ENCODE peak calls at places on chromosome 14, in nine cellular contexts. M, B, K, X, A, V, P, W and G are unnamed samples.

GRCh38 chr14:67928375-67928774 is 108.8 kb downstream of the RAD51B start:
- DNase-seq in M (no peak), P (no peak), X (no peak), K (no peak), V (no peak), W (no peak), A (no peak), B (no peak), G (no peak)

GRCh38 chr14:24080888-24081738 is 9.8 kb downstream of the CPNE6 start:
- DNase-seq in P (peak; percentile 20), V (peak; percentile 74), B (no peak), X (peak; percentile 69), M (no peak), W (peak; percentile 74), K (peak; percentile 78), A (peak; percentile 38), G (peak; percentile 65)

GRCh38 chr14:64799555-64799954 is 80.2 kb downstream of the SPTB start:
- DNase-seq in W (no peak), A (no peak), P (no peak), K (no peak), M (no peak), X (no peak), B (no peak), V (no peak), G (no peak)

GRCh38 chr14:43361766-43362165 is 1145.3 kb downstream of the FSCB start:
- DNase-seq in M (no peak), X (no peak), A (no peak), P (no peak), V (no peak), B (no peak), K (no peak), W (no peak), G (no peak)

GRCh38 chr14:63573579-63573978 is 30.4 kb upstream of the PPP2R5E start:
- DNase-seq in P (no peak), M (no peak), V (no peak), A (peak; percentile 59), K (no peak), W (no peak), B (no peak), X (no peak), G (no peak)

GRCh38 chr14:47846008-47846407 is 170.6 kb upstream of the MDGA2 start:
- DNase-seq in A (no peak), P (no peak), V (no peak), X (no peak), M (no peak), K (peak; percentile 5), W (no peak), B (no peak), G (no peak)

GRCh38 chr14:106879241-106879640 is 1352.9 kb downstream of the TMEM121 start:
- DNase-seq in P (no peak), V (no peak), M (no peak), X (no peak), A (no peak), K (no peak), W (peak; percentile 63), B (no peak), G (no peak)

GRCh38 chr14:24372701-24373416 is 4.9 kb downstream of the NFATC4 start:
- DNase-seq in W (peak; percentile 7), X (peak; percentile 63), K (no peak), M (no peak), A (no peak), P (no peak), V (no peak), B (no peak), G (no peak)

GRCh38 chr14:71758198-71758955 is 173.9 kb upstream of the RGS6 start:
- DNase-seq in A (no peak), W (no peak), K (no peak), P (no peak), M (no peak), B (no peak), V (no peak), X (no peak), G (no peak)

GRCh38 chr14:54116972-54117371 is 160.3 kb upstream of the BMP4 start:
- DNase-seq in W (no peak), P (no peak), K (no peak), X (no peak), A (peak; percentile 85), V (no peak), B (no peak), M (no peak), G (no peak)

GRCh38 chr14:51828017-51828797 is 32.2 kb upstream of the GNG2 start:
- DNase-seq in V (no peak), X (no peak), K (peak; percentile 25), B (peak; percentile 21), P (no peak), W (peak; percentile 34), A (peak; percentile 72), M (no peak), G (no peak)

GRCh38 chr14:50109342-50109741 is 7.0 kb downstream of the VCPKMT start:
- DNase-seq in M (peak; percentile 10), A (peak; percentile 14), W (no peak), P (peak; percentile 9), V (peak; percentile 11), K (no peak), B (no peak), X (no peak), G (no peak)

GRCh38 chr14:89276424-89276975 is 140.5 kb downstream of the FOXN3 start:
- DNase-seq in K (no peak), B (no peak), A (peak; percentile 93), V (no peak), W (no peak), P (no peak), X (no peak), M (no peak), G (no peak)

GRCh38 chr14:90541076-90541634 is 144.3 kb downstream of the CALM1 start:
- DNase-seq in B (no peak), K (no peak), W (no peak), X (no peak), A (no peak), V (no peak), P (no peak), M (no peak), G (no peak)

GRCh38 chr14:33916663-33917565 is 34.0 kb downstream of the EGLN3 start:
- DNase-seq in V (no peak), W (no peak), B (no peak), M (no peak), K (no peak), P (no peak), X (no peak), A (peak; percentile 74), G (no peak)
- TF ChIP-seq CTCF in V (no peak), W (no peak), B (no peak), M (no peak), K (no peak), P (no peak), X (no peak), A (no peak), G (no peak)

GRCh38 chr14:95006479-95006878 is 150.8 kb downstream of the DICER1 start:
- DNase-seq in M (no peak), K (no peak), P (no peak), X (no peak), W (no peak), B (no peak), A (no peak), V (no peak), G (no peak)
- TF ChIP-seq CTCF in M (no peak), K (no peak), P (no peak), X (no peak), W (no peak), B (no peak), A (no peak), V (no peak), G (no peak)

GRCh38 chr14:100262545-100262944 is 23.6 kb downstream of the YY1 start:
- DNase-seq in V (no peak), B (no peak), P (no peak), X (no peak), K (no peak), A (no peak), W (no peak), M (no peak), G (no peak)

GRCh38 chr14:100263141-100263540 is 24.2 kb downstream of the YY1 start:
- DNase-seq in M (no peak), A (peak; percentile 43), X (no peak), W (no peak), B (no peak), P (no peak), V (no peak), K (no peak), G (no peak)

GRCh38 chr14:100256339-100256895 is 17.5 kb downstream of the YY1 start:
- DNase-seq in X (no peak), B (no peak), K (no peak), P (no peak), A (no peak), W (no peak), M (no peak), V (no peak), G (no peak)

DNA sequence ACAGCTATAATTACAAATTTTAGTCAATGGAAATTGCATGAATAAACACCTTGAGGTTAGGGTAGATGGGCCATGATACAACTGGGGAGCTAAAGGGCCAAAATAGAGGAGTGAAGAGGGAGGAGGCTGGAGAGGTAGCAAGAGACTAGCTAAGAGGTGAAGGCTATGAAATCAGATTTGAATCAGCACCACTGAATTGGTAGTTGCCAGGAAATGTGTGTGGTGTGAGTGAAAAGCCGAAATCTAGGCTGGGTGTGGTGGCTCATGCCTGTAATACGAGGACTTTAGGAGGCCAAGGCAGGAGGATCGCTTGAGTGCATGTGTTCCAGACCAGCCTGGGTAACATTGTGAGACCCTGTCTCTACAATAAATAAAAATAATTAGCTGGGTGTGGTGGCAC is 22.7 kb downstream of the YY1 start:
- DNase-seq in A (no peak), V (no peak), P (no peak), X (no peak), K (no peak), M (no peak), W (no peak), B (no peak), G (no peak)
- TF ChIP-seq CTCF in A (no peak), V (no peak), P (no peak), X (no peak), K (no peak), M (no peak), W (no peak), B (no peak), G (no peak)

GRCh38 chr14:77320238-77320935 is at the start of gene POMT2:
- DNase-seq in P (peak; percentile 96), W (peak; percentile 95), B (peak; percentile 92), X (peak; percentile 96), K (peak; percentile 97), A (peak; percentile 84), M (peak; percentile 63), V (peak; percentile 96), G (peak; percentile 97)
- TF ChIP-seq CTCF in P (peak; percentile 67), W (no peak), B (no peak), X (peak; percentile 42), K (peak; percentile 66), A (peak; percentile 19), M (peak; percentile 34), V (peak; percentile 17), G (peak; percentile 15)

GRCh38 chr14:31893156-31893813 is 183.8 kb upstream of the ARHGAP5 start:
- DNase-seq in W (no peak), M (no peak), B (no peak), V (peak; percentile 14), A (peak; percentile 44), K (peak; percentile 81), X (no peak), P (peak; percentile 37), G (no peak)
- TF ChIP-seq CTCF in W (no peak), M (no peak), B (no peak), V (no peak), A (no peak), K (no peak), X (no peak), P (no peak), G (no peak)

GRCh38 chr14:105198588-105198987 is 17.5 kb upstream of the NUDT14 start:
- DNase-seq in K (no peak), P (no peak), W (no peak), B (no peak), X (no peak), V (no peak), M (no peak), A (no peak), G (no peak)
- TF ChIP-seq CTCF in K (peak; percentile 15), P (peak; percentile 43), W (no peak), B (no peak), X (no peak), V (no peak), M (peak; percentile 25), A (no peak), G (no peak)